ENCODE peak calls at places on chromosomes 2 and 18, in seven cellular contexts. M is mesendoderm, F is IMR-90, R is neuronal stem cell, C is trophoblast cell, G is mesenchymal stem cell, X is H1. J is an unnamed sample.

GRCh38 chr2:69306897-69307695 is 79.9 kb downstream of the GFPT1 start:
- DNase-seq in X (peak; percentile 53), R (peak; percentile 78), F (peak; percentile 77), C (peak; percentile 52), M (peak; percentile 91), G (peak; percentile 86), J (peak; percentile 87)

GRCh38 chr18:9802774-9803697 is 82.7 kb upstream of the TXNDC2 start:
- DNase-seq in R (no peak), F (peak; percentile 26), C (no peak), M (peak; percentile 52), G (peak; percentile 58), X (no peak), J (no peak)

GRCh38 chr2:241788572-241788971 is 11.9 kb downstream of the GAL3ST2 start:
- DNase-seq in C (no peak), X (no peak), R (no peak), M (no peak), F (no peak), G (no peak), J (no peak)

GRCh38 chr2:178990533-178991241 is 59.2 kb downstream of the CCDC141 start:
- DNase-seq in C (no peak), G (no peak), R (no peak), M (no peak), X (no peak), F (no peak), J (no peak)

GRCh38 chr18:62596145-62597005 is 73.5 kb downstream of the ZCCHC2 start:
- DNase-seq in C (peak; percentile 26), X (no peak), R (no peak), F (no peak), G (peak; percentile 22), M (no peak), J (no peak)

GRCh38 chr2:37768491-37768925 is 97.1 kb upstream of the CDC42EP3 start:
- DNase-seq in M (peak; percentile 37), R (no peak), G (peak; percentile 90), F (peak; percentile 92), C (no peak), X (no peak), J (no peak)

GRCh38 chr2:84830095-84830494 is 50.8 kb downstream of the TRABD2A start:
- DNase-seq in G (no peak), M (peak; percentile 68), C (peak; percentile 14), F (no peak), X (no peak), R (no peak), J (peak; percentile 67)

GRCh38 chr2:54520687-54521086 is 64.6 kb downstream of the SPTBN1 start:
- DNase-seq in G (peak; percentile 91), F (peak; percentile 96), R (no peak), M (no peak), C (peak; percentile 83), X (no peak), J (no peak)

GRCh38 chr2:7612969-7613368 is 695.8 kb downstream of the RNF144A start:
- DNase-seq in R (no peak), G (peak; percentile 34), F (peak; percentile 10), C (peak; percentile 50), X (no peak), M (peak; percentile 32), J (no peak)

GRCh38 chr2:203072371-203072770 is 57.7 kb downstream of the NBEAL1 start:
- DNase-seq in M (no peak), C (no peak), R (no peak), X (no peak), F (no peak), G (no peak), J (no peak)

GRCh38 chr2:120175000-120175581 is 48.1 kb downstream of the TMEM185B start:
- DNase-seq in M (peak; percentile 68), X (no peak), G (peak; percentile 70), R (peak; percentile 50), C (peak; percentile 34), F (peak; percentile 79), J (no peak)

GRCh38 chr2:138029238-138029637 is 65.0 kb downstream of the HNMT start:
- DNase-seq in F (peak; percentile 3), C (no peak), R (no peak), X (no peak), M (no peak), G (no peak), J (no peak)

GRCh38 chr2:25043241-25043867 is 1.5 kb downstream of the EFR3B start:
- DNase-seq in G (peak; percentile 88), F (peak; percentile 89), R (peak; percentile 32), C (no peak), M (peak; percentile 82), X (no peak), J (peak; percentile 52)

GRCh38 chr2:33222309-33222708 is 254.1 kb upstream of the RASGRP3 start:
- DNase-seq in M (no peak), X (no peak), F (no peak), C (peak; percentile 82), G (peak; percentile 32), R (no peak), J (no peak)

GRCh38 chr2:66440011-66440542 is 5.2 kb downstream of the MEIS1 start:
- DNase-seq in M (peak; percentile 34), X (no peak), G (peak; percentile 62), F (no peak), C (no peak), R (no peak), J (no peak)

GRCh38 chr2:112093216-112093615 is 38.1 kb downstream of the TMEM87B start:
- DNase-seq in F (peak; percentile 29), R (no peak), C (no peak), X (no peak), M (no peak), G (no peak), J (no peak)

GRCh38 chr18:10141559-10141958 is 227.7 kb downstream of the VAPA start:
- DNase-seq in R (no peak), G (no peak), M (no peak), C (no peak), F (no peak), X (no peak), J (no peak)

GRCh38 chr2:160207804-160208661 is 8.0 kb upstream of the ITGB6 start:
- DNase-seq in F (peak; percentile 83), R (no peak), X (no peak), G (peak; percentile 91), C (peak; percentile 61), M (peak; percentile 32), J (no peak)

GRCh38 chr18:48782381-48782841 is 168.4 kb downstream of the SMAD7 start:
- DNase-seq in F (no peak), G (peak; percentile 14), M (no peak), X (no peak), R (no peak), C (no peak), J (no peak)
- H3K4me1 ChIP-seq in F (peaks cover 38% of the 10 kb centered on the region), G (peaks cover 45% of the 10 kb centered on the region), M (peaks cover 17% of the 10 kb centered on the region), X (peaks cover 2% of the 10 kb centered on the region), R (peaks cover 23% of the 10 kb centered on the region), C (peaks cover 63% of the 10 kb centered on the region), J (no peaks in the 10 kb centered on the region)

DNA sequence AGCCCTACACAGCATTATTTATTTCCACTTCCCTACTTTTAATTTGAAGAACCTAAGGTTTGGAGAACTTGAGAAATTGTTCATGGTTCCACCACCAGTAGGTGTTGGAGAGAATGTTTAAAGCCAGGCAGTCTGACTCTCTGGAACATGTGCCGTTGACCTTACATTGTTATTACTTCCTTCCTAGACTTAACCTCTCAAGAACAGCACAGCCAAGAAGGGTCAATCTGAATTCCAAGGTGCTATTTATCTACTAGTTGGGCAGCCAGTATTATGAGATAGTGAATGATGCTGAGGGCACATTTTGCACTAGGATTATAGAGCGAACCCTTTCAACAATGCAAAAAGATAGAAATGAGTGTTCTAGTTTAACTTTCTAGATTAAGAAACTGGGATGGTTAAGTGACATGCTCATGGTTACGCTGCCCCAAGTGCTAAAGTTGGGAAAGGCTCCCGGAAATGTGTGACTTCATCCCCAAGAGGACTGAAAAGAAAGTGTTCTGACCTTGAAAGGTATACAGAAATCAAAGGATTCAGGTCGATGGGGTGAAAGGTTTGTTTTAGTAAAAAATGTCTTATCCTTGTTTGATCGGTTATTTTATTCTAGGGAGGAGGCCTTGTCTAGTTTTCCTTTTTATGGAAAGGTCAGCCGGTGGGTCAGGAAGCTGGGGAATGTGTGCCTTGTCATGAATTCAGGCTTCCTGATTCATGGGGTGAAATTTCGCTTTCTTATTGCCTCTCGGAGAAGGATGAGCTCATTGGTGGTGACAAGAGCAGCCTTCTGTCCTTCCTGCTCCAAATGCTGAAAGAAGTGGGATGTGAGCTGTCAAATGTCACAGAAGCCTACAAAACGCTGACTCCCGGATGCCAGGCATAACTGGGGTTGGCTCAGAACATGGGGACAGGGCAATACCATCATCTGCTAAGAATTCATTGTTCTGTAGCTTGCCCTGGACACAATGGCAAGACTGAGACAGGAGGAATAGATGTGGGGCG is 55.5 kb upstream of the FAM136A start:
- DNase-seq in M (peak; percentile 74), G (peak; percentile 4), X (no peak), R (no peak), F (no peak), C (no peak), J (no peak)
- H2BK120ac ChIP-seq in M (no peak overlapping the region), G (no peak overlapping the region), X (no peak overlapping the region), R (no peak overlapping the region), F (no peak overlapping the region), C (no peak overlapping the region), J (no peak overlapping the region)

GRCh38 chr2:113183703-113184102 is 9.9 kb downstream of the PSD4 start:
- DNase-seq in G (no peak), X (no peak), R (no peak), M (no peak), F (no peak), C (no peak), J (no peak)

GRCh38 chr2:113185643-113186315 is 12.0 kb downstream of the PSD4 start:
- DNase-seq in G (no peak), F (no peak), M (no peak), R (no peak), C (no peak), X (no peak), J (no peak)

GRCh38 chr2:113186421-113186820 is 12.7 kb downstream of the PSD4 start:
- DNase-seq in R (no peak), X (no peak), F (no peak), C (no peak), G (no peak), M (no peak), J (no peak)

GRCh38 chr2:113184531-113185230 is 10.9 kb downstream of the PSD4 start:
- DNase-seq in F (no peak), C (no peak), M (no peak), X (no peak), R (no peak), G (no peak), J (no peak)

DNA sequence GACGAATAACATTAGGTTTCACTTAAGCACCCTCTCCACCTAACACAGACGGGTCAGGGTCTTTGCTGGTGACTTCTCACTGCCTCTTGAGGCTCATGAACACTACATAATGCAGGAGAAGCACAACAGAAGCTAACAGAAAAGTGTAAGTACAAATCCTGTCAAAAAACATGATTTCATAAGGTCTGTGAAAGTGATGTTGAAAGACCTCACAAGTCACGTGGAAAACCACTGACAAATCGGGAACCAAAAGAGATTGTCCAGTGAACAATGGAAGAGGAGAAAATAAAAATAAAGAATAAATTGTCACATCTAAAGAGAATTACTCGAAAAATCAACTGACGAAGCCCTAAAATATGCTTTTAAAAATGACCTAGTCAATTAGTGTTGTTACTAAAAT is 14.0 kb downstream of the PSD4 start:
- DNase-seq in G (no peak), F (no peak), M (no peak), X (no peak), R (no peak), C (no peak), J (no peak)
- H3K4me1 ChIP-seq in G (peaks cover 4% of the 10 kb centered on the region), F (no peaks in the 10 kb centered on the region), M (no peaks in the 10 kb centered on the region), X (no peaks in the 10 kb centered on the region), R (no peaks in the 10 kb centered on the region), C (no peaks in the 10 kb centered on the region), J (no peaks in the 10 kb centered on the region)

DNA sequence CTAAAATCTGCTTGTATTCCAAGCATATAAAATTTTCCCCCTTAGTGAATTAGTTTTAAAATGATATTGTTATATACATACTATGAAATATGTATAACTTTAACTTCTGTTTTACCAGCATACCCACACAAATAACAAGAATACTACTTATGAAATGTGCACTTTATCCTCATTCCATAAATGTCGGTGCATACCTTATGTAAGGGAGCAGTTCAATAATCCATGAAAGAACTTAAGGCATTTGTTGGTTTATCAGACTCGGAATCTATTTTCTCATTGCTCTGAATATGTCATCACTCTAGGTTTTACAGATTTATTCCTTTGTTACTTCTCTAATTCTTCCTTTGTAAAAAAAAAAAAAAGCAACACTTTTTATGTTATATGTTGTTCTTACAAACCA is 12.5 kb upstream of the MFF start:
- DNase-seq in R (no peak), C (no peak), M (no peak), G (no peak), X (no peak), F (no peak), J (no peak)
- H2BK120ac ChIP-seq in R (no peak overlapping the region), C (no peak overlapping the region), M (no peak overlapping the region), G (no peak overlapping the region), X (no peak overlapping the region), F (no peak overlapping the region), J (no peak overlapping the region)

J was measured in H9.